ENCODE peak calls at places on chromosomes 12 and 14, in six cellular contexts. S is myocyte, R is choroid plexus epithelial cell, I is RPMI8226, B is WTC11, E is NCI-H345. L is an unnamed sample.
A peak's percentile ranks its signal among the peaks of the same experiment; 100 is the strongest.

GRCh38 chr12:94566345-94566744 is 84.0 kb downstream of the TMCC3 start:
- DNase-seq in S (no peak), R (no peak), I (no peak), B (no peak), E (no peak), L (no peak)

GRCh38 chr12:116484807-116485206 is 74.4 kb upstream of the MAP1LC3B2 start:
- DNase-seq in S (peak; percentile 31), R (peak; percentile 59), I (no peak), B (no peak), E (no peak), L (no peak)

GRCh38 chr12:18861287-18861858 is 123.5 kb downstream of the CAPZA3 start:
- DNase-seq in S (peak; percentile 18), R (peak; percentile 68), I (peak; percentile 36), B (no peak), E (peak; percentile 2), L (no peak)

GRCh38 chr12:118402251-118402650 is 25.9 kb downstream of the SUDS3 start:
- DNase-seq in S (peak; percentile 58), R (peak; percentile 87), I (no peak), B (no peak), E (no peak), L (no peak)

GRCh38 chr14:101964297-101965144 is at the start of gene DYNC1H1:
- DNase-seq in S (peak; percentile 91), R (peak; percentile 96), I (peak; percentile 93), B (peak; percentile 90), E (peak; percentile 97), L (peak; percentile 100)

GRCh38 chr12:20369164-20370000 is 1.0 kb downstream of the PDE3A start:
- DNase-seq in S (peak; percentile 34), R (peak; percentile 65), I (no peak), B (peak; percentile 72), E (peak; percentile 65), L (peak; percentile 63)

GRCh38 chr12:56632701-56633464 is 2.8 kb upstream of the BAZ2A start:
- DNase-seq in S (no peak), R (peak; percentile 9), I (no peak), B (no peak), E (no peak), L (no peak)

GRCh38 chr12:48442191-48442828 is 30.0 kb upstream of the ANP32D start:
- DNase-seq in S (no peak), R (no peak), I (peak; percentile 3), B (peak; percentile 16), E (no peak), L (no peak)

GRCh38 chr12:114430306-114430705 is 24.4 kb upstream of the TBX5 start:
- DNase-seq in S (peak; percentile 0), R (peak; percentile 13), I (peak; percentile 15), B (no peak), E (no peak), L (no peak)

GRCh38 chr12:58452546-58452945 is 467.8 kb downstream of the LRIG3 start:
- DNase-seq in S (peak; percentile 43), R (peak; percentile 69), I (no peak), B (no peak), E (no peak), L (no peak)

GRCh38 chr12:89244536-89244935 is 107.8 kb downstream of the DUSP6 start:
- DNase-seq in S (no peak), R (peak; percentile 56), I (peak; percentile 14), B (no peak), E (no peak), L (no peak)